ENCODE peak calls at places on chromosomes 16 and 17, in seven cellular contexts. One of them, this sample, is unnamed.

GRCh38 chr16:77775911-77776909 is 12.2 kb upstream of the VAT1L start:
- DNase-seq in stimulated activated CD4-positive, alpha-beta T cell treated with anti-CD3 and anti-CD28 coated beads, Interleukin-2, amount 100 ng/mL, for 24 hours: no peak
- DNase-seq in pons: no peak
- DNase-seq in Daoy: peak
- DNase-seq in lower leg skin: no peak
- DNase-seq in foreskin fibroblast: peak
- DNase-seq in posterior vena cava: no peak
- DNase-seq in this sample: no peak

GRCh38 chr17:5950871-5951270 is 119.3 kb upstream of the WSCD1 start:
- DNase-seq in stimulated activated CD4-positive, alpha-beta T cell treated with anti-CD3 and anti-CD28 coated beads, Interleukin-2, amount 100 ng/mL, for 24 hours: no peak
- DNase-seq in pons: no peak
- DNase-seq in Daoy: no peak
- DNase-seq in lower leg skin: no peak
- DNase-seq in foreskin fibroblast: no peak
- DNase-seq in posterior vena cava: no peak
- DNase-seq in this sample: no peak

GRCh38 chr16:5325932-5326331 is 228.3 kb upstream of the EEF2KMT start:
- DNase-seq in stimulated activated CD4-positive, alpha-beta T cell treated with anti-CD3 and anti-CD28 coated beads, Interleukin-2, amount 100 ng/mL, for 24 hours: no peak
- DNase-seq in pons: no peak
- DNase-seq in Daoy: no peak
- DNase-seq in lower leg skin: no peak
- DNase-seq in foreskin fibroblast: no peak
- DNase-seq in posterior vena cava: no peak
- DNase-seq in this sample: no peak

GRCh38 chr17:69501591-69502468 is 87.3 kb downstream of the MAP2K6 start:
- DNase-seq in stimulated activated CD4-positive, alpha-beta T cell treated with anti-CD3 and anti-CD28 coated beads, Interleukin-2, amount 100 ng/mL, for 24 hours: no peak
- DNase-seq in pons: peak
- DNase-seq in Daoy: no peak
- DNase-seq in lower leg skin: peak
- DNase-seq in foreskin fibroblast: peak
- DNase-seq in posterior vena cava: no peak
- DNase-seq in this sample: no peak

GRCh38 chr16:59039066-59039465 is 304.9 kb upstream of the GOT2 start:
- DNase-seq in stimulated activated CD4-positive, alpha-beta T cell treated with anti-CD3 and anti-CD28 coated beads, Interleukin-2, amount 100 ng/mL, for 24 hours: no peak
- DNase-seq in pons: peak
- DNase-seq in Daoy: no peak
- DNase-seq in lower leg skin: no peak
- DNase-seq in foreskin fibroblast: no peak
- DNase-seq in posterior vena cava: no peak
- DNase-seq in this sample: no peak

GRCh38 chr17:40091691-40092397 is 8.5 kb downstream of the NR1D1 start:
- DNase-seq in stimulated activated CD4-positive, alpha-beta T cell treated with anti-CD3 and anti-CD28 coated beads, Interleukin-2, amount 100 ng/mL, for 24 hours: no peak
- DNase-seq in pons: no peak
- DNase-seq in Daoy: no peak
- DNase-seq in lower leg skin: peak
- DNase-seq in foreskin fibroblast: no peak
- DNase-seq in posterior vena cava: no peak
- DNase-seq in this sample: no peak

GRCh38 chr17:80455328-80455710 is 21.1 kb downstream of the NPTX1 start:
- DNase-seq in stimulated activated CD4-positive, alpha-beta T cell treated with anti-CD3 and anti-CD28 coated beads, Interleukin-2, amount 100 ng/mL, for 24 hours: no peak
- DNase-seq in pons: no peak
- DNase-seq in Daoy: peak
- DNase-seq in lower leg skin: no peak
- DNase-seq in foreskin fibroblast: no peak
- DNase-seq in posterior vena cava: no peak
- DNase-seq in this sample: peak

GRCh38 chr17:43020030-43020621 is 2.1 kb downstream of the VAT1 start:
- DNase-seq in stimulated activated CD4-positive, alpha-beta T cell treated with anti-CD3 and anti-CD28 coated beads, Interleukin-2, amount 100 ng/mL, for 24 hours: no peak
- DNase-seq in pons: no peak
- DNase-seq in Daoy: no peak
- DNase-seq in lower leg skin: no peak
- DNase-seq in foreskin fibroblast: no peak
- DNase-seq in posterior vena cava: no peak
- DNase-seq in this sample: no peak

GRCh38 chr16:88306411-88306810 is 76.3 kb upstream of the ZNF469 start:
- DNase-seq in stimulated activated CD4-positive, alpha-beta T cell treated with anti-CD3 and anti-CD28 coated beads, Interleukin-2, amount 100 ng/mL, for 24 hours: no peak
- DNase-seq in pons: no peak
- DNase-seq in Daoy: no peak
- DNase-seq in lower leg skin: no peak
- DNase-seq in foreskin fibroblast: no peak
- DNase-seq in posterior vena cava: no peak
- DNase-seq in this sample: no peak

GRCh38 chr17:21194688-21195087 is 19.3 kb downstream of the TMEM11 start:
- DNase-seq in stimulated activated CD4-positive, alpha-beta T cell treated with anti-CD3 and anti-CD28 coated beads, Interleukin-2, amount 100 ng/mL, for 24 hours: no peak
- DNase-seq in pons: peak
- DNase-seq in Daoy: no peak
- DNase-seq in lower leg skin: peak
- DNase-seq in foreskin fibroblast: peak
- DNase-seq in posterior vena cava: no peak
- DNase-seq in this sample: no peak

GRCh38 chr17:78997881-78998280 is 11.7 kb downstream of the CANT1 start:
- DNase-seq in stimulated activated CD4-positive, alpha-beta T cell treated with anti-CD3 and anti-CD28 coated beads, Interleukin-2, amount 100 ng/mL, for 24 hours: no peak
- DNase-seq in pons: no peak
- DNase-seq in Daoy: no peak
- DNase-seq in lower leg skin: no peak
- DNase-seq in foreskin fibroblast: no peak
- DNase-seq in posterior vena cava: peak
- DNase-seq in this sample: no peak

GRCh38 chr16:24717411-24717810 is 12.0 kb upstream of the TNRC6A start:
- DNase-seq in stimulated activated CD4-positive, alpha-beta T cell treated with anti-CD3 and anti-CD28 coated beads, Interleukin-2, amount 100 ng/mL, for 24 hours: no peak
- DNase-seq in pons: no peak
- DNase-seq in Daoy: no peak
- DNase-seq in lower leg skin: no peak
- DNase-seq in foreskin fibroblast: peak
- DNase-seq in posterior vena cava: no peak
- DNase-seq in this sample: no peak

GRCh38 chr17:81821603-81822311 is 11.3 kb downstream of the MCRIP1 start:
- DNase-seq in stimulated activated CD4-positive, alpha-beta T cell treated with anti-CD3 and anti-CD28 coated beads, Interleukin-2, amount 100 ng/mL, for 24 hours: no peak
- DNase-seq in pons: no peak
- DNase-seq in Daoy: peak
- DNase-seq in lower leg skin: peak
- DNase-seq in foreskin fibroblast: peak
- DNase-seq in posterior vena cava: peak
- DNase-seq in this sample: peak

GRCh38 chr17:59427425-59427921 is 96.0 kb downstream of the YPEL2 start:
- DNase-seq in stimulated activated CD4-positive, alpha-beta T cell treated with anti-CD3 and anti-CD28 coated beads, Interleukin-2, amount 100 ng/mL, for 24 hours: peak
- DNase-seq in pons: peak
- DNase-seq in Daoy: peak
- DNase-seq in lower leg skin: no peak
- DNase-seq in foreskin fibroblast: peak
- DNase-seq in posterior vena cava: no peak
- DNase-seq in this sample: peak

GRCh38 chr16:68473358-68474064 is 25.2 kb upstream of the SMPD3 start:
- DNase-seq in stimulated activated CD4-positive, alpha-beta T cell treated with anti-CD3 and anti-CD28 coated beads, Interleukin-2, amount 100 ng/mL, for 24 hours: no peak
- DNase-seq in pons: peak
- DNase-seq in Daoy: no peak
- DNase-seq in lower leg skin: no peak
- DNase-seq in foreskin fibroblast: no peak
- DNase-seq in posterior vena cava: no peak
- DNase-seq in this sample: no peak

GRCh38 chr17:27158390-27158789 is 135.5 kb upstream of the WSB1 start:
- DNase-seq in stimulated activated CD4-positive, alpha-beta T cell treated with anti-CD3 and anti-CD28 coated beads, Interleukin-2, amount 100 ng/mL, for 24 hours: no peak
- DNase-seq in pons: no peak
- DNase-seq in Daoy: peak
- DNase-seq in lower leg skin: no peak
- DNase-seq in foreskin fibroblast: no peak
- DNase-seq in posterior vena cava: peak
- DNase-seq in this sample: no peak

GRCh38 chr16:4828567-4829320 is 18.3 kb downstream of the GLYR1 start:
- DNase-seq in stimulated activated CD4-positive, alpha-beta T cell treated with anti-CD3 and anti-CD28 coated beads, Interleukin-2, amount 100 ng/mL, for 24 hours: no peak
- DNase-seq in pons: no peak
- DNase-seq in Daoy: no peak
- DNase-seq in lower leg skin: no peak
- DNase-seq in foreskin fibroblast: no peak
- DNase-seq in posterior vena cava: peak
- DNase-seq in this sample: no peak

GRCh38 chr17:752002-752619 is at the start of gene GEMIN4:
- DNase-seq in stimulated activated CD4-positive, alpha-beta T cell treated with anti-CD3 and anti-CD28 coated beads, Interleukin-2, amount 100 ng/mL, for 24 hours: peak
- DNase-seq in pons: peak
- DNase-seq in Daoy: peak
- DNase-seq in lower leg skin: peak
- DNase-seq in foreskin fibroblast: peak
- DNase-seq in posterior vena cava: peak
- DNase-seq in this sample: peak